ENCODE peak calls at places on chromosomes 7 and 10, in eight cellular contexts. One of them, this sample, is unnamed.

GRCh38 chr10:93235686-93236085 is 162.0 kb downstream of the CYP26A1 start:
- DNase-seq in esophagus squamous epithelium: no peak
- DNase-seq in HTR-8/SVneo: peak; percentile 57
- DNase-seq in IMR-90: peak; percentile 41
- DNase-seq in GM23248: peak; percentile 80
- DNase-seq in stimulated activated CD4-positive, alpha-beta T cell treated with anti-CD3 and anti-CD28 coated beads, Interleukin-15, amount 100 ng/mL, for 1 hour: no peak
- DNase-seq in OCI-M1: no peak
- DNase-seq in astrocyte of the cerebellum: no peak
- DNase-seq in this sample: no peak

GRCh38 chr7:139776486-139777303 is 1.1 kb downstream of the HIPK2 start:
- DNase-seq in astrocyte of the cerebellum: no peak
- DNase-seq in esophagus squamous epithelium: no peak
- DNase-seq in IMR-90: peak; percentile 54
- DNase-seq in OCI-M1: peak; percentile 55
- DNase-seq in HTR-8/SVneo: peak; percentile 9
- DNase-seq in stimulated activated CD4-positive, alpha-beta T cell treated with anti-CD3 and anti-CD28 coated beads, Interleukin-15, amount 100 ng/mL, for 1 hour: no peak
- DNase-seq in GM23248: peak; percentile 76
- DNase-seq in this sample: no peak

GRCh38 chr7:43785425-43785824 is 26.9 kb downstream of the BLVRA start:
- DNase-seq in OCI-M1: no peak
- DNase-seq in astrocyte of the cerebellum: peak; percentile 44
- DNase-seq in GM23248: peak; percentile 96
- DNase-seq in stimulated activated CD4-positive, alpha-beta T cell treated with anti-CD3 and anti-CD28 coated beads, Interleukin-15, amount 100 ng/mL, for 1 hour: no peak
- DNase-seq in esophagus squamous epithelium: no peak
- DNase-seq in IMR-90: peak; percentile 92
- DNase-seq in HTR-8/SVneo: no peak
- DNase-seq in this sample: no peak

GRCh38 chr7:33024189-33024757 is 38.3 kb downstream of the NT5C3A start:
- DNase-seq in stimulated activated CD4-positive, alpha-beta T cell treated with anti-CD3 and anti-CD28 coated beads, Interleukin-15, amount 100 ng/mL, for 1 hour: no peak
- DNase-seq in astrocyte of the cerebellum: no peak
- DNase-seq in HTR-8/SVneo: no peak
- DNase-seq in OCI-M1: no peak
- DNase-seq in IMR-90: peak; percentile 77
- DNase-seq in esophagus squamous epithelium: no peak
- DNase-seq in GM23248: no peak
- DNase-seq in this sample: no peak

GRCh38 chr10:44933922-44934321 is 22.8 kb downstream of the TMEM72 start:
- DNase-seq in IMR-90: no peak
- DNase-seq in HTR-8/SVneo: no peak
- DNase-seq in GM23248: no peak
- DNase-seq in astrocyte of the cerebellum: no peak
- DNase-seq in OCI-M1: no peak
- DNase-seq in stimulated activated CD4-positive, alpha-beta T cell treated with anti-CD3 and anti-CD28 coated beads, Interleukin-15, amount 100 ng/mL, for 1 hour: no peak
- DNase-seq in esophagus squamous epithelium: no peak
- DNase-seq in this sample: no peak

GRCh38 chr7:112537822-112538221 is 57.0 kb downstream of the LSMEM1 start:
- DNase-seq in esophagus squamous epithelium: no peak
- DNase-seq in GM23248: no peak
- DNase-seq in HTR-8/SVneo: no peak
- DNase-seq in astrocyte of the cerebellum: no peak
- DNase-seq in OCI-M1: no peak
- DNase-seq in IMR-90: no peak
- DNase-seq in stimulated activated CD4-positive, alpha-beta T cell treated with anti-CD3 and anti-CD28 coated beads, Interleukin-15, amount 100 ng/mL, for 1 hour: no peak
- DNase-seq in this sample: no peak

GRCh38 chr7:87876759-87877234 is 504 bp downstream of the DBF4 start:
- DNase-seq in stimulated activated CD4-positive, alpha-beta T cell treated with anti-CD3 and anti-CD28 coated beads, Interleukin-15, amount 100 ng/mL, for 1 hour: peak; percentile 20
- DNase-seq in HTR-8/SVneo: no peak
- DNase-seq in GM23248: peak; percentile 88
- DNase-seq in astrocyte of the cerebellum: peak; percentile 24
- DNase-seq in esophagus squamous epithelium: peak; percentile 13
- DNase-seq in OCI-M1: peak; percentile 84
- DNase-seq in IMR-90: peak; percentile 61
- DNase-seq in this sample: no peak

GRCh38 chr7:93921607-93922446 is at the start of gene GNG11:
- DNase-seq in astrocyte of the cerebellum: no peak
- DNase-seq in OCI-M1: peak; percentile 67
- DNase-seq in esophagus squamous epithelium: peak; percentile 17
- DNase-seq in HTR-8/SVneo: peak; percentile 31
- DNase-seq in stimulated activated CD4-positive, alpha-beta T cell treated with anti-CD3 and anti-CD28 coated beads, Interleukin-15, amount 100 ng/mL, for 1 hour: no peak
- DNase-seq in GM23248: peak; percentile 90
- DNase-seq in IMR-90: peak; percentile 66
- DNase-seq in this sample: no peak

GRCh38 chr10:14880201-14880600 is 1.5 kb downstream of the SUV39H2 start:
- DNase-seq in stimulated activated CD4-positive, alpha-beta T cell treated with anti-CD3 and anti-CD28 coated beads, Interleukin-15, amount 100 ng/mL, for 1 hour: no peak
- DNase-seq in astrocyte of the cerebellum: no peak
- DNase-seq in IMR-90: no peak
- DNase-seq in esophagus squamous epithelium: no peak
- DNase-seq in OCI-M1: peak; percentile 26
- DNase-seq in HTR-8/SVneo: no peak
- DNase-seq in GM23248: peak; percentile 18
- DNase-seq in this sample: no peak

GRCh38 chr10:15847481-15847880 is 12.8 kb downstream of the MINDY3 start:
- DNase-seq in GM23248: no peak
- DNase-seq in OCI-M1: no peak
- DNase-seq in HTR-8/SVneo: no peak
- DNase-seq in esophagus squamous epithelium: no peak
- DNase-seq in IMR-90: no peak
- DNase-seq in stimulated activated CD4-positive, alpha-beta T cell treated with anti-CD3 and anti-CD28 coated beads, Interleukin-15, amount 100 ng/mL, for 1 hour: no peak
- DNase-seq in astrocyte of the cerebellum: no peak
- DNase-seq in this sample: no peak

GRCh38 chr10:2414562-2414961 is 652.8 kb upstream of the PFKP start:
- DNase-seq in stimulated activated CD4-positive, alpha-beta T cell treated with anti-CD3 and anti-CD28 coated beads, Interleukin-15, amount 100 ng/mL, for 1 hour: no peak
- DNase-seq in OCI-M1: no peak
- DNase-seq in GM23248: no peak
- DNase-seq in HTR-8/SVneo: no peak
- DNase-seq in astrocyte of the cerebellum: no peak
- DNase-seq in esophagus squamous epithelium: no peak
- DNase-seq in IMR-90: no peak
- DNase-seq in this sample: no peak

GRCh38 chr10:86261933-86262665 is 104.5 kb downstream of the GRID1 start:
- DNase-seq in HTR-8/SVneo: no peak
- DNase-seq in stimulated activated CD4-positive, alpha-beta T cell treated with anti-CD3 and anti-CD28 coated beads, Interleukin-15, amount 100 ng/mL, for 1 hour: no peak
- DNase-seq in GM23248: peak; percentile 6
- DNase-seq in IMR-90: no peak
- DNase-seq in astrocyte of the cerebellum: no peak
- DNase-seq in esophagus squamous epithelium: no peak
- DNase-seq in OCI-M1: peak; percentile 68
- DNase-seq in this sample: no peak

GRCh38 chr10:78203915-78204818 is 170.5 kb downstream of the RPS24 start:
- DNase-seq in GM23248: peak; percentile 45
- DNase-seq in HTR-8/SVneo: no peak
- DNase-seq in esophagus squamous epithelium: no peak
- DNase-seq in IMR-90: no peak
- DNase-seq in stimulated activated CD4-positive, alpha-beta T cell treated with anti-CD3 and anti-CD28 coated beads, Interleukin-15, amount 100 ng/mL, for 1 hour: no peak
- DNase-seq in astrocyte of the cerebellum: no peak
- DNase-seq in OCI-M1: no peak
- DNase-seq in this sample: no peak

GRCh38 chr7:17159500-17160037 is 138.9 kb upstream of the AHR start:
- DNase-seq in HTR-8/SVneo: no peak
- DNase-seq in IMR-90: no peak
- DNase-seq in astrocyte of the cerebellum: no peak
- DNase-seq in esophagus squamous epithelium: no peak
- DNase-seq in GM23248: no peak
- DNase-seq in stimulated activated CD4-positive, alpha-beta T cell treated with anti-CD3 and anti-CD28 coated beads, Interleukin-15, amount 100 ng/mL, for 1 hour: no peak
- DNase-seq in OCI-M1: no peak
- DNase-seq in this sample: no peak

GRCh38 chr7:7746419-7746818 is 28.0 kb upstream of the RPA3 start:
- DNase-seq in GM23248: no peak
- DNase-seq in esophagus squamous epithelium: no peak
- DNase-seq in HTR-8/SVneo: no peak
- DNase-seq in astrocyte of the cerebellum: no peak
- DNase-seq in IMR-90: no peak
- DNase-seq in OCI-M1: peak; percentile 10
- DNase-seq in stimulated activated CD4-positive, alpha-beta T cell treated with anti-CD3 and anti-CD28 coated beads, Interleukin-15, amount 100 ng/mL, for 1 hour: no peak
- DNase-seq in this sample: no peak

GRCh38 chr7:27118580-27118979 is 12.0 kb downstream of the HOXA4 start:
- DNase-seq in stimulated activated CD4-positive, alpha-beta T cell treated with anti-CD3 and anti-CD28 coated beads, Interleukin-15, amount 100 ng/mL, for 1 hour: no peak
- DNase-seq in OCI-M1: no peak
- DNase-seq in GM23248: no peak
- DNase-seq in HTR-8/SVneo: no peak
- DNase-seq in astrocyte of the cerebellum: no peak
- DNase-seq in esophagus squamous epithelium: no peak
- DNase-seq in IMR-90: no peak
- DNase-seq in this sample: no peak

GRCh38 chr10:111344804-111345203 is 268.0 kb downstream of the ADRA2A start:
- DNase-seq in GM23248: peak; percentile 45
- DNase-seq in HTR-8/SVneo: no peak
- DNase-seq in OCI-M1: peak; percentile 18
- DNase-seq in esophagus squamous epithelium: no peak
- DNase-seq in stimulated activated CD4-positive, alpha-beta T cell treated with anti-CD3 and anti-CD28 coated beads, Interleukin-15, amount 100 ng/mL, for 1 hour: no peak
- DNase-seq in IMR-90: no peak
- DNase-seq in astrocyte of the cerebellum: no peak
- DNase-seq in this sample: no peak